ENCODE peak calls at places on chromosomes 2 and 18, in eight cellular contexts. I, N, E, L, U, A, W and O are unnamed samples.

GRCh38 chr18:49884959-49885358 is 71.6 kb upstream of the ACAA2 start:
- DNase-seq in I (no peak), N (no peak), E (no peak), L (no peak), U (no peak), A (no peak), W (no peak), O (no peak)

GRCh38 chr2:111702119-111702808 is 181.7 kb downstream of the ANAPC1 start:
- DNase-seq in I (no peak), N (peak), E (peak), L (peak), U (peak), A (peak), W (peak), O (no peak)

GRCh38 chr2:38702413-38702812 is 36.5 kb downstream of the GALM start:
- DNase-seq in I (no peak), N (no peak), E (no peak), L (no peak), U (no peak), A (no peak), W (peak), O (no peak)

GRCh38 chr2:108297436-108298141 is 8.9 kb downstream of the SULT1C2 start:
- DNase-seq in I (no peak), N (no peak), E (no peak), L (peak), U (no peak), A (no peak), W (peak), O (no peak)

GRCh38 chr2:223601932-223602676 is at the start of gene SCG2:
- DNase-seq in I (peak), N (peak), E (peak), L (peak), U (peak), A (no peak), W (peak), O (peak)

GRCh38 chr2:71608441-71608840 is 155.1 kb downstream of the DYSF start:
- DNase-seq in I (peak), N (no peak), E (no peak), L (no peak), U (no peak), A (no peak), W (no peak), O (no peak)

GRCh38 chr2:221042926-221043325 is 529.2 kb downstream of the EPHA4 start:
- DNase-seq in I (no peak), N (no peak), E (no peak), L (no peak), U (peak), A (no peak), W (no peak), O (no peak)

GRCh38 chr2:241040081-241040803 is 41.8 kb downstream of the SNED1 start:
- DNase-seq in I (no peak), N (no peak), E (no peak), L (no peak), U (no peak), A (no peak), W (no peak), O (no peak)

GRCh38 chr2:197514754-197515153 is 1.1 kb upstream of the MOB4 start:
- DNase-seq in I (no peak), N (no peak), E (no peak), L (no peak), U (peak), A (no peak), W (peak), O (no peak)

GRCh38 chr18:58603365-58604067 is 25.4 kb downstream of the ALPK2 start:
- DNase-seq in I (no peak), N (no peak), E (no peak), L (no peak), U (peak), A (no peak), W (no peak), O (no peak)

GRCh38 chr2:72145658-72146329 is 1.9 kb downstream of the CYP26B1 start:
- DNase-seq in I (no peak), N (no peak), E (no peak), L (no peak), U (no peak), A (no peak), W (no peak), O (peak)

GRCh38 chr2:45483997-45484396 is 127.1 kb downstream of the SRBD1 start:
- DNase-seq in I (no peak), N (no peak), E (no peak), L (peak), U (no peak), A (no peak), W (peak), O (no peak)